ENCODE peak calls at places on chromosomes 6 and 20, in nine cellular contexts. One of them, this sample, is unnamed.

GRCh38 chr6:137883400-137883888 is 16.4 kb downstream of the TNFAIP3 start:
- DNase-seq in astrocyte of the cerebellum: no peak
- DNase-seq in retina: no peak
- DNase-seq in astrocyte: no peak
- DNase-seq in hypothalamus: no peak
- DNase-seq in nephron progenitor cell: no peak
- DNase-seq in fibroblast of the aortic adventitia: no peak
- DNase-seq in activated gamma-delta T cell: no peak
- DNase-seq in retinal pigment epithelial cell: no peak
- DNase-seq in this sample: no peak

GRCh38 chr20:41862023-41862422 is 243.8 kb upstream of the CHD6 start:
- DNase-seq in astrocyte of the cerebellum: no peak
- DNase-seq in retina: peak; percentile 17
- DNase-seq in astrocyte: no peak
- DNase-seq in hypothalamus: no peak
- DNase-seq in nephron progenitor cell: peak; percentile 19
- DNase-seq in fibroblast of the aortic adventitia: no peak
- DNase-seq in activated gamma-delta T cell: no peak
- DNase-seq in retinal pigment epithelial cell: no peak
- DNase-seq in this sample: no peak

GRCh38 chr6:2476376-2476775 is 231.0 kb upstream of the GMDS start:
- DNase-seq in astrocyte of the cerebellum: no peak
- DNase-seq in retina: no peak
- DNase-seq in astrocyte: peak; percentile 6
- DNase-seq in hypothalamus: no peak
- DNase-seq in nephron progenitor cell: no peak
- DNase-seq in fibroblast of the aortic adventitia: peak; percentile 31
- DNase-seq in activated gamma-delta T cell: no peak
- DNase-seq in retinal pigment epithelial cell: no peak
- DNase-seq in this sample: no peak

GRCh38 chr6:12990162-12990561 is 273.6 kb downstream of the PHACTR1 start:
- DNase-seq in astrocyte of the cerebellum: no peak
- DNase-seq in retina: no peak
- DNase-seq in astrocyte: no peak
- DNase-seq in hypothalamus: no peak
- DNase-seq in nephron progenitor cell: no peak
- DNase-seq in fibroblast of the aortic adventitia: no peak
- DNase-seq in activated gamma-delta T cell: no peak
- DNase-seq in retinal pigment epithelial cell: no peak
- DNase-seq in this sample: no peak

GRCh38 chr6:149990109-149990671 is 26.4 kb downstream of the ULBP1 start:
- DNase-seq in astrocyte of the cerebellum: no peak
- DNase-seq in retina: peak; percentile 65
- DNase-seq in astrocyte: no peak
- DNase-seq in hypothalamus: no peak
- DNase-seq in nephron progenitor cell: peak; percentile 20
- DNase-seq in fibroblast of the aortic adventitia: no peak
- DNase-seq in activated gamma-delta T cell: peak; percentile 13
- DNase-seq in retinal pigment epithelial cell: no peak
- DNase-seq in this sample: no peak

GRCh38 chr6:45608252-45608911 is 230.6 kb upstream of the SUPT3H start:
- DNase-seq in astrocyte of the cerebellum: no peak
- DNase-seq in retina: no peak
- DNase-seq in astrocyte: peak; percentile 70
- DNase-seq in hypothalamus: no peak
- DNase-seq in nephron progenitor cell: no peak
- DNase-seq in fibroblast of the aortic adventitia: no peak
- DNase-seq in activated gamma-delta T cell: no peak
- DNase-seq in retinal pigment epithelial cell: no peak
- DNase-seq in this sample: no peak

GRCh38 chr6:100479180-100480035 is 14.7 kb upstream of the SIM1 start:
- DNase-seq in astrocyte of the cerebellum: peak; percentile 22
- DNase-seq in retina: peak; percentile 62
- DNase-seq in astrocyte: no peak
- DNase-seq in hypothalamus: no peak
- DNase-seq in nephron progenitor cell: no peak
- DNase-seq in fibroblast of the aortic adventitia: peak; percentile 72
- DNase-seq in activated gamma-delta T cell: no peak
- DNase-seq in retinal pigment epithelial cell: no peak
- DNase-seq in this sample: no peak

GRCh38 chr20:41501376-41501775 is 116.8 kb downstream of the CHD6 start:
- DNase-seq in astrocyte of the cerebellum: no peak
- DNase-seq in retina: no peak
- DNase-seq in astrocyte: no peak
- DNase-seq in hypothalamus: no peak
- DNase-seq in nephron progenitor cell: no peak
- DNase-seq in fibroblast of the aortic adventitia: peak; percentile 19
- DNase-seq in activated gamma-delta T cell: no peak
- DNase-seq in retinal pigment epithelial cell: no peak
- DNase-seq in this sample: no peak

GRCh38 chr6:17081273-17081672 is 20.6 kb upstream of the STMND1 start:
- DNase-seq in astrocyte of the cerebellum: no peak
- DNase-seq in retina: no peak
- DNase-seq in astrocyte: no peak
- DNase-seq in hypothalamus: no peak
- DNase-seq in nephron progenitor cell: no peak
- DNase-seq in fibroblast of the aortic adventitia: no peak
- DNase-seq in activated gamma-delta T cell: no peak
- DNase-seq in retinal pigment epithelial cell: no peak
- DNase-seq in this sample: no peak

GRCh38 chr6:52877168-52877567 is 32.3 kb downstream of the GSTA3 start:
- DNase-seq in astrocyte of the cerebellum: peak; percentile 69
- DNase-seq in retina: no peak
- DNase-seq in astrocyte: peak; percentile 97
- DNase-seq in hypothalamus: no peak
- DNase-seq in nephron progenitor cell: no peak
- DNase-seq in fibroblast of the aortic adventitia: peak; percentile 93
- DNase-seq in activated gamma-delta T cell: no peak
- DNase-seq in retinal pigment epithelial cell: peak; percentile 48
- DNase-seq in this sample: no peak

GRCh38 chr6:135936606-135937005 is 85.1 kb downstream of the PDE7B start:
- DNase-seq in astrocyte of the cerebellum: peak; percentile 87
- DNase-seq in retina: no peak
- DNase-seq in astrocyte: peak; percentile 96
- DNase-seq in hypothalamus: no peak
- DNase-seq in nephron progenitor cell: no peak
- DNase-seq in fibroblast of the aortic adventitia: peak; percentile 97
- DNase-seq in activated gamma-delta T cell: no peak
- DNase-seq in retinal pigment epithelial cell: peak; percentile 70
- DNase-seq in this sample: no peak

GRCh38 chr6:26158581-26159416 is 71.6 kb downstream of the HFE start:
- DNase-seq in astrocyte of the cerebellum: no peak
- DNase-seq in retina: peak; percentile 81
- DNase-seq in astrocyte: peak; percentile 32
- DNase-seq in hypothalamus: peak; percentile 10
- DNase-seq in nephron progenitor cell: peak; percentile 23
- DNase-seq in fibroblast of the aortic adventitia: peak; percentile 57
- DNase-seq in activated gamma-delta T cell: peak; percentile 27
- DNase-seq in retinal pigment epithelial cell: no peak
- DNase-seq in this sample: peak; percentile 11

GRCh38 chr6:170048615-170049256 is 242.1 kb downstream of the DLL1 start:
- DNase-seq in astrocyte of the cerebellum: no peak
- DNase-seq in retina: no peak
- DNase-seq in astrocyte: no peak
- DNase-seq in hypothalamus: no peak
- DNase-seq in nephron progenitor cell: no peak
- DNase-seq in fibroblast of the aortic adventitia: no peak
- DNase-seq in activated gamma-delta T cell: no peak
- DNase-seq in retinal pigment epithelial cell: no peak
- DNase-seq in this sample: no peak